ENCODE peak calls at places on chromosomes 5 and 9, in eight cellular contexts. A is cardiac muscle cell, X is Peyer's patch, Y is A673, L is transverse colon, D is Karpas-422, Z is mammary epithelial cell, K is fibroblast of lung. S is an unnamed sample.

GRCh38 chr5:471750-472058 is 28.7 kb downstream of the EXOC3 start:
- DNase-seq in A (no peak), X (no peak), Y (no peak), L (peak), D (no peak), Z (no peak), K (no peak), S (no peak)

GRCh38 chr9:31355965-31356364 is 1028.5 kb upstream of the ACO1 start:
- DNase-seq in A (no peak), X (no peak), Y (no peak), L (no peak), D (no peak), Z (peak), K (no peak), S (no peak)

GRCh38 chr5:150066901-150067396 is 19.4 kb downstream of the CSF1R start:
- DNase-seq in A (no peak), X (no peak), Y (no peak), L (no peak), D (peak), Z (peak), K (peak), S (no peak)

GRCh38 chr5:140785905-140786686 is at the start of gene PCDHA1:
- DNase-seq in A (no peak), X (no peak), Y (peak), L (no peak), D (peak), Z (no peak), K (no peak), S (no peak)

GRCh38 chr9:138044485-138045383 is 167.2 kb downstream of the CACNA1B start:
- DNase-seq in A (no peak), X (peak), Y (no peak), L (no peak), D (no peak), Z (no peak), K (no peak), S (no peak)

GRCh38 chr5:171855798-171856772 is 70.5 kb downstream of the SMIM23 start:
- DNase-seq in A (no peak), X (no peak), Y (no peak), L (peak), D (no peak), Z (no peak), K (no peak), S (no peak)

GRCh38 chr9:89408628-89409101 is 89.2 kb downstream of the SEMA4D start:
- DNase-seq in A (no peak), X (peak), Y (no peak), L (peak), D (no peak), Z (no peak), K (no peak), S (no peak)

GRCh38 chr9:107039546-107039945 is 176.6 kb downstream of the ZNF462 start:
- DNase-seq in A (no peak), X (no peak), Y (peak), L (no peak), D (no peak), Z (peak), K (peak), S (no peak)

GRCh38 chr5:142981886-142982820 is 212.0 kb downstream of the ARHGAP26 start:
- DNase-seq in A (peak), X (peak), Y (peak), L (peak), D (no peak), Z (peak), K (peak), S (peak)

GRCh38 chr5:78497573-78498533 is 137.4 kb downstream of the SCAMP1 start:
- DNase-seq in A (no peak), X (no peak), Y (no peak), L (no peak), D (no peak), Z (no peak), K (peak), S (no peak)

GRCh38 chr5:75465480-75465879 is 45.9 kb downstream of the CERT1 start:
- DNase-seq in A (peak), X (no peak), Y (peak), L (no peak), D (no peak), Z (no peak), K (peak), S (no peak)

GRCh38 chr5:84859056-84859455 is 474.4 kb upstream of the EDIL3 start:
- DNase-seq in A (no peak), X (no peak), Y (no peak), L (no peak), D (no peak), Z (no peak), K (no peak), S (no peak)

GRCh38 chr9:123924727-123925126 is 5.2 kb downstream of the DENND1A start:
- DNase-seq in A (no peak), X (no peak), Y (no peak), L (no peak), D (no peak), Z (no peak), K (no peak), S (no peak)

GRCh38 chr5:72509401-72509800 is 2.2 kb upstream of the ZNF366 start:
- DNase-seq in A (no peak), X (no peak), Y (no peak), L (no peak), D (no peak), Z (no peak), K (no peak), S (no peak)

GRCh38 chr9:133187561-133188005 is 21.5 kb downstream of the OBP2B start:
- DNase-seq in A (no peak), X (no peak), Y (no peak), L (no peak), D (no peak), Z (no peak), K (no peak), S (no peak)

GRCh38 chr5:9858043-9858442 is 227.9 kb upstream of the TAS2R1 start:
- DNase-seq in A (no peak), X (no peak), Y (no peak), L (no peak), D (no peak), Z (no peak), K (no peak), S (no peak)

GRCh38 chr9:136381966-136382513 is 8.6 kb upstream of the CARD9 start:
- DNase-seq in A (no peak), X (no peak), Y (no peak), L (no peak), D (no peak), Z (no peak), K (no peak), S (no peak)

GRCh38 chr5:15525679-15526275 is 25.8 kb downstream of the FBXL7 start:
- DNase-seq in A (no peak), X (no peak), Y (no peak), L (no peak), D (no peak), Z (no peak), K (no peak), S (no peak)

DNA sequence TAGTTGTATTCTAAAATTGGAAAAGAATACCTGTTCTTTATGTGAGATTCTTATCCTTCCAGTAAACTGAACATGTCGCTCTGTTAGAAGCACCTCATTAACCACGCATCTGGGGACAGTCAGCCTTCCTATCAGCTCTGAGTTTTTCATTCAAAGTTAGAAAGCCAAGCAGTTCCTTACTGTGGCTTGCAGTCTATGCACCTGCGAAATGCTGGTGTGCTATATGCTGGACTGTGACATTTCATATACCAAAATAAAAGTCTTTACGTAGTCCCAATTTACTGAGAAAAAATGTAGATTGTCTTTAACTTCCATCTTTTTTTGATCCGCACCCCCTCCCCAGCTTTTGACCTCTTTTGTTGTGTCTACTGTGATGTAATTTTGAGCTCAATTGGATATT is 4.3 kb downstream of the ANP32B start:
- DNase-seq in A (no peak), X (no peak), Y (no peak), L (no peak), D (peak), Z (no peak), K (no peak), S (no peak)
- H3K4me3 ChIP-seq in A (no peak), X (no peak), Y (no peak), L (no peak), D (peak), Z (no peak), K (no peak), S (no peak)

GRCh38 chr5:174271316-174271715 is 225.8 kb downstream of the NSG2 start:
- DNase-seq in A (no peak), X (no peak), Y (no peak), L (peak), D (no peak), Z (no peak), K (no peak), S (no peak)
- H3K27ac ChIP-seq in A (no peak), X (no peak), Y (no peak), L (no peak), D (no peak), Z (no peak), K (no peak), S (no peak)

GRCh38 chr5:95728494-95729114 is 2.5 kb upstream of the RHOBTB3 start:
- DNase-seq in A (no peak), X (no peak), Y (no peak), L (no peak), D (no peak), Z (peak), K (peak), S (no peak)

GRCh38 chr5:95730730-95731570 is at the start of gene RHOBTB3:
- DNase-seq in A (peak), X (peak), Y (peak), L (peak), D (peak), Z (peak), K (peak), S (peak)

GRCh38 chr5:95730011-95730700 is 980 bp upstream of the RHOBTB3 start:
- DNase-seq in A (no peak), X (no peak), Y (no peak), L (no peak), D (no peak), Z (no peak), K (peak), S (no peak)

GRCh38 chr5:95727764-95728191 is 3.4 kb upstream of the RHOBTB3 start:
- DNase-seq in A (no peak), X (no peak), Y (no peak), L (no peak), D (no peak), Z (peak), K (peak), S (peak)

DNA sequence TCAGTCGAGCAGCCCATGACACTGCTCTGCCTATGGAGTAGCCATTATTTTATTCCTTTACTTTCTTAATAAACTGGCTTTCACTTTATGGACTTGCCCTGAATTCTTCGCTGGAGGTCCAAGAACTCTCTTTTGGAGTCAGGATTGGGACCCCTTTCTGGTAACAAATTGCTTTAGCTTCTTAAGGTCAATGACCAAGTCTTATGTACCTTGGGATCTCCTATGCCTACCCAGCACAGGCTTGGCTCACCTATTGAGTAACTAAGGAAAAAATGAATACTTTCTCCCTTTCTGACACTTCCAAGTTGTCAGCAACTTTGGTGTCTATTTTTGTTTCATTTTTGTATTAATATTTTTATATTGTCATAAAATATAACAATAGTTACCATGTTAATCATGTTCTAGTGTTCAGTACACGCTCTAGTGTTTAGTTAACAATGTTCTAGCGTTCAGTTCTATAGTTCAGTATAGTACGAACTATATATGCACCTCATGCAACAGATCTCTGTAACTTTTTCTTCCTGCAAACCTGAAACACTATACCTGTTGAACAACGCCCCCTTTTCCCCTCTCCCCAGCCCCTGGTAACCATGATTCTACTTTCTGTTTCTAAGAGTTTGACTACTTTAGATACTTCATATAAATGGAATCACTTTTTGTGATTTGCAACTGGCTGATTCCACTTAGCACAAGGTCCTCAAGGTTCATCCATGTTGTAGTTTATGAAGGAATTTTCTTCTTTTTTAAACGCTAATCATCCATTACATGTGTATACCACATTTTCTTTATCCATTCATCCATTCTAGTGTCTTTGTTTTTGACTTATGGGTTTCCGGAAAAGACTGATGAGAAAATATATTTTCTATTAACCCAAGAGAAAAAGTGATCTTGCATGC is 1.8 kb upstream of the RHOBTB3 start:
- DNase-seq in A (no peak), X (no peak), Y (no peak), L (no peak), D (no peak), Z (no peak), K (no peak), S (no peak)
- H3K4me3 ChIP-seq in A (peak), X (no peak), Y (no peak), L (no peak), D (no peak), Z (no peak), K (no peak), S (no peak)

GRCh38 chr9:72615931-72616330 is 94.5 kb downstream of the TMC1 start:
- DNase-seq in A (no peak), X (no peak), Y (no peak), L (no peak), D (no peak), Z (peak), K (no peak), S (no peak)
- H3K27ac ChIP-seq in A (no peak), X (no peak), Y (no peak), L (no peak), D (no peak), Z (no peak), K (no peak), S (no peak)

GRCh38 chr9:125126019-125126746 is 17.1 kb downstream of the SCAI start:
- DNase-seq in A (peak), X (peak), Y (peak), L (peak), D (peak), Z (peak), K (peak), S (peak)

GRCh38 chr9:125119643-125120286 is 23.6 kb downstream of the SCAI start:
- DNase-seq in A (no peak), X (no peak), Y (peak), L (no peak), D (no peak), Z (no peak), K (peak), S (no peak)

GRCh38 chr9:125121156-125121555 is 22.2 kb downstream of the SCAI start:
- DNase-seq in A (no peak), X (no peak), Y (no peak), L (no peak), D (no peak), Z (peak), K (peak), S (no peak)

DNA sequence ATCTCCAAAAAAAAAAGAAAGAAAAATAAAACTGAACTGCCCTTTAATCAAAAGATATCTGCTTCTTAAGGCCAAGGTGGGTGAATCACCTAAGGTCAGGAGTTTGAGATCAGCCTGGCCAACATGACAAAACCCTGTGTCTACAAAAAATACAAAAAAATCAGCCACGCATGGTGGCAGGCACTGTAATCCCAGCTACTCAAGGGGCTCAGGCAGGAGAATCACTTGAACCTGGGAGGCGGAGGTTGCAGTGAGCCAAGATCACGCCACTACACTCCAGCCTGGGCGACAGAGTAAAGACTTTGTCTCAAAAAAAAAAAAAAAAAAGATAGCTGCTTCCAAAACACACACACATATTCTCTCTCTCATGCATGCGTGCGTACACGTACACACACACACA is 17.8 kb downstream of the SCAI start:
- DNase-seq in A (no peak), X (no peak), Y (no peak), L (no peak), D (no peak), Z (no peak), K (peak), S (no peak)
- H3K4me3 ChIP-seq in A (no peak), X (no peak), Y (no peak), L (no peak), D (no peak), Z (no peak), K (no peak), S (no peak)

DNA sequence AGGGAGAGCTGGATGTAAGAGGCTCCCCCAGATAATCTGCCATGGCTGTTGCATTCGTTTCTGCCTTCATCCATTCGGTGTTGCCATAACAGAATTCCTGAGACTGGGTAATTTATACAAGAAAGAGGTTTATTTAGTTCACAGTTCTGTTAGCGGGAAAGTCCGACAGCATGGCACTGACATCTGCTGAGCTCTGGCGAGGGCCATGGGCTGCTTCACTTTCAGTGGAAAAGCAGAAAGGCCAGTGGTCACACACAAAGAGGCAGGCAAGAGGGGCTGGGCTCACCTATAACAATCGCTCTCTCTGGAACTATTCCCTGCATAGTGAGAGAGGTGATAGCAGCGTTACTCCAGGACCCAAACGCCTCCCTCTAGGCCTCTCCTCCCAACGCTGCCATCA is 305.9 kb downstream of the MLLT3 start:
- DNase-seq in A (no peak), X (no peak), Y (no peak), L (no peak), D (no peak), Z (no peak), K (no peak), S (no peak)
- H3K27ac ChIP-seq in A (no peak), X (no peak), Y (no peak), L (no peak), D (no peak), Z (no peak), K (no peak), S (no peak)

DNA sequence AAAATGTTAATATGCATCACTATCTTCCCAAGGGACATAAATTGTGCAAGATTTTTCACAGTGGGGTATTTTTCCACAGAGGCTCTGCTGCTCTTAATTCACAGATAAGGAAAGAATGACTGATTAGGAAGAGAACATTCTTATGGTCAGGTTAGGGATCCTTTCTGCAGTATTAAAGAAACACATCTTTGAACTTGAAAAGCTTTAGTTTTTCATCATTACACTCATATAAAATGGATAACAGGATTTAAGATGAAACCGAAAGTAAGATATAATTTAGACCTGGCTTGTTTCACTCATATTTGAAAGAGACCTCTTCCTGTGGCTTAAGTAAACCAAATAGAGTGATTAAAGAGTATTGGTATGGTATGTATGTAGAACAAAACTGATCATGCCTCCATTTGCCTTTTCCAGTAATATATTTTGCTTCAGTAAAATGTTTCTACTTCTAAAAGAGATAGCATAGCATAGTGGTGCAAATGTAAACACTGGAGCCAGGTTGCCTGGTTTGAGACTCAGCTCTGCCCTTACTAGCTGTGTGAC is 160.0 kb downstream of the PRR16 start:
- DNase-seq in A (no peak), X (no peak), Y (peak), L (no peak), D (no peak), Z (no peak), K (peak), S (no peak)
- H3K4me3 ChIP-seq in A (no peak), X (no peak), Y (no peak), L (no peak), D (no peak), Z (peak), K (peak), S (no peak)

GRCh38 chr9:8558176-8558575 is 758.6 kb upstream of the DMAC1 start:
- DNase-seq in A (no peak), X (no peak), Y (no peak), L (no peak), D (no peak), Z (peak), K (peak), S (no peak)
- H3K27ac ChIP-seq in A (no peak), X (no peak), Y (no peak), L (no peak), D (no peak), Z (no peak), K (no peak), S (no peak)

DNA sequence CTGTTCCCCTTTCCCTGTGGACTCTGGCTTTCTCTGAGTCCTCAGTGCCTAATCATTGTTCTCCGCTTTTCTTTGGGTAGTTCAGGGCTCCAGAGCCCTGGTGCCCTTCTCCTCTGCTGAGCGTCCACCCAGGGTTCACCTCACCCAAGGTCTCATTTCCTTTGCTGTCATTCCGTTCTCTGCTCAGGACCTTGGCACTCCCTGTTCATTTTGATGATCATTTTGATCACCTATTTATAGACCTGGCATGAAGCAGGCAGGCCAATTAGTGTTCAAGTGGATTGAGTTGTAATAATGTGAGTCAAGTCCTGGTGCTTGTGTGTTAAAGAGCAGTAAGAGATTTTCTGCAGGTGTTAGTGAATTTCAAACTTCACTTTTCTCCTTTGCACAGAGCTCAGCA is 3.6 kb downstream of the TRIO start:
- DNase-seq in A (no peak), X (peak), Y (no peak), L (no peak), D (no peak), Z (no peak), K (peak), S (no peak)
- H3K4me3 ChIP-seq in A (no peak), X (no peak), Y (no peak), L (peak), D (no peak), Z (peak), K (peak), S (no peak)

DNA sequence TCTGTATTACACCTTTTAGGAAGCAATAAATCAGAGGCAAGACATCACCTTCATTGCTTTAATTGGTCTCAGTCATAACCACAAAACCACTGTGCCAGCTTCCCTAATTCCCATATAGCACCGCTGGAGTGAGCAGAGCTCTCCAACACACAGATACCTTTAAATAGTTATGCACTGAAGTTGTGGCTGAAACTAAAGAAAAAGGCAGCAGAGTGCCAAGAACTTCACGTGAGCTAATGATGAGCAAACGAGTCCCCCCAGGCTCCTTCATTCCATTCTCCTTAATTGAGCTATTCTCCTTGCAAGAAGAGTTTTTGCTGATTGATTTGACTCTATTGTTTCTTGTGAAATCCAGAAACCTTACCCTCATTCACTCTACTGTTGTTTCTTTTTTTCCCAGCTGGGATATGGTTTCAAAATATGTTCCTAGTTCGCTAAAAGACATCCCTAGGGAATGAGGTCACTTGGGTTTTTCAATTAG is 501.5 kb downstream of the SPATA31D1 start:
- DNase-seq in A (no peak), X (no peak), Y (no peak), L (no peak), D (no peak), Z (peak), K (peak), S (no peak)
- H3K27ac ChIP-seq in A (no peak), X (no peak), Y (no peak), L (no peak), D (no peak), Z (peak), K (no peak), S (peak)